ENCODE peak calls at places on chromosomes 11 and 22, in six cellular contexts. Q is sigmoid colon, F is SK-N-SH, O is uterus, M is HCT116, E is GM23248. R is an unnamed sample. For H3K4me1, the result is how much of the 10 kb centered on the place peaks cover.

GRCh38 chr11:104895619-104896018 is 2.6 kb downstream of the CASP12 start:
- DNase-seq in E (no peak), Q (no peak), M (no peak), F (no peak), O (no peak), R (no peak)

GRCh38 chr11:14041040-14041439 is 78.5 kb downstream of the SPON1 start:
- DNase-seq in E (no peak), O (no peak), M (peak), Q (no peak), F (no peak), R (no peak)

GRCh38 chr11:121634889-121635288 is 182.1 kb upstream of the SORL1-AS1 start:
- DNase-seq in F (no peak), O (no peak), E (peak), Q (no peak), M (no peak), R (no peak)

GRCh38 chr11:25876456-25876965 is 455.4 kb upstream of the ANO3 start:
- DNase-seq in F (no peak), O (no peak), Q (no peak), E (no peak), M (no peak), R (no peak)

GRCh38 chr11:75878968-75879367 is 64.0 kb downstream of the UVRAG start:
- DNase-seq in O (no peak), Q (no peak), M (no peak), E (no peak), F (no peak), R (no peak)

GRCh38 chr11:28621648-28622215 is 513.5 kb downstream of the METTL15 start:
- DNase-seq in E (peak), Q (no peak), M (no peak), F (no peak), O (peak), R (no peak)

GRCh38 chr11:40722179-40722795 is 737.2 kb downstream of the LRRC4C start:
- DNase-seq in E (no peak), M (no peak), F (peak), Q (peak), O (no peak), R (peak)

GRCh38 chr22:46641829-46642266 is 21.7 kb downstream of the GRAMD4 start:
- DNase-seq in O (no peak), E (peak), M (no peak), Q (peak), F (no peak), R (no peak)

GRCh38 chr22:42069801-42070516 is 653 bp downstream of the NAGA start:
- DNase-seq in M (no peak), F (no peak), O (no peak), Q (no peak), E (no peak), R (no peak)

GRCh38 chr11:45857834-45858492 is 10.7 kb downstream of the CRY2 start:
- DNase-seq in O (peak), Q (peak), E (peak), F (peak), M (no peak), R (no peak)

GRCh38 chr11:22634897-22635629 is 9.4 kb upstream of the FANCF start:
- DNase-seq in Q (no peak), E (peak), M (no peak), O (no peak), F (no peak), R (peak)

GRCh38 chr11:134384406-134384805 is 27.6 kb downstream of the B3GAT1 start:
- DNase-seq in E (no peak), O (no peak), Q (no peak), M (no peak), F (no peak), R (no peak)

GRCh38 chr11:134382830-134383229 is 29.2 kb downstream of the B3GAT1 start:
- DNase-seq in E (no peak), O (no peak), Q (no peak), F (no peak), M (no peak), R (no peak)

GRCh38 chr11:134385171-134385570 is 26.9 kb downstream of the B3GAT1 start:
- DNase-seq in O (no peak), M (no peak), E (no peak), Q (no peak), F (no peak), R (no peak)

GRCh38 chr11:134382257-134382656 is 29.8 kb downstream of the B3GAT1 start:
- DNase-seq in E (no peak), M (no peak), O (no peak), F (no peak), Q (no peak), R (no peak)

DNA sequence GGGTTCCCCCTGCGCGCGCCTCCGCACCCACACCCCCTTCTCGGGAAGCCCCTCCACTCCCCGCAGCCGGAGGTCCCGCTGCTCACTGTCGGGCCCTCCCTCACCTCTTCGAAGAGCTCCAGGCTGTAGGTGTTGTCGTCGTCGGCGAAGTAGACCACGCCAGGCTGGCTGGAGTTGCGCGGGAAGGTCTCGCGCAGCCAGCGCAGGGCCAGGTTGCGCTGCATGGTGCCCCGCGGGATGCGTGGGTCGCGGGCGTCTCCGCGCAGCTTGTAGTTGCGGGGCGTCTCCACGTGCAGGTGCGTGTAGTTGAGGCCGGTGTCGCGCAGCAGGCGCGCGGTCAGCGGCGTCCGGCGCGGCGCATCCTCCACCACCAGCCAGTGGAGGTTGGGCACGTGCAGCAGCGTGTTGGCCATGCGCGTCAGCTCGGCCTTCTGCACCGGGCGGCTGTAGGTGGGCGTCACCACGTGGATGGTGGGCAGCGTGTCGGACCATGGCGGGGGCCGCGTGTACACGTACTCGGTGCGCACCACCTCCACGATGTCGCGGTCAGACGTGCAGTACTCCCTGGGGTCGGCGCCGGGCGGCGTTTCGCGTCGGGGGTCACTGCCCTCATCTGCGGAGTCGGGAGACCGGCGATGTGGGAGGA is 28.3 kb downstream of the B3GAT1 start:
- DNase-seq in Q (no peak), F (no peak), O (no peak), E (no peak), M (no peak), R (no peak)
- H3K27ac ChIP-seq in Q (no peak), F (no peak), O (no peak), E (no peak), M (no peak), R (no peak)

GRCh38 chr11:72125956-72126355 is 9.6 kb upstream of the FOLR3 start:
- DNase-seq in Q (no peak), O (no peak), F (no peak), M (no peak), E (no peak), R (no peak)

GRCh38 chr11:72123117-72123653 is 10.7 kb upstream of the ANAPC15 start:
- DNase-seq in F (no peak), Q (no peak), M (no peak), E (no peak), O (no peak), R (no peak)

GRCh38 chr11:72129381-72129780 is 6.1 kb upstream of the FOLR3 start:
- DNase-seq in M (no peak), E (no peak), O (no peak), F (no peak), Q (no peak), R (no peak)

GRCh38 chr11:72124046-72124445 is 11.5 kb upstream of the FOLR3 start:
- DNase-seq in E (no peak), F (no peak), M (no peak), O (no peak), Q (no peak), R (no peak)

GRCh38 chr11:72127923-72128322 is 7.6 kb upstream of the FOLR3 start:
- DNase-seq in Q (no peak), E (no peak), M (no peak), F (no peak), O (no peak), R (no peak)
- H3K4me1 ChIP-seq in Q (under half), E (under half), M (under half), F (under half), O (under half), R (under half)

DNA sequence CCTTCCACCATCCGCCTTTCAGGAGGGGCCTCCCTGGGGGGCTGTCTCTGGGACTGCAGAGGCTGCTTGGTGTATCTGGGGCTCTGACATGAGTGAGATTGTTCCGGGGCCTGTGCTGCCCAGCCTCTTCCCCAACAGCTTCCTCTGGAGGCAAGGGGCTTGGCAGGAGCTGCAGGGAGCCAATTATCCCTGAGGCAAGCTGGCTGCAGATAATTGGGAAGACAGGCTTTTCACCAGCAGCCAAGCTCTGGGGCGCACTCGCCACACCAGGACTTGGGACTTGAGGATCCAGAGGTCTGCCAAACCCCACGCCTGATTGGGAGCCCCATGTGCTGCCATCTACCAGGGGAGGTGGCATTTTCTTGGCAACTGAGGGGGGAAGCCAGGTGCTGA is 15.6 kb upstream of the RTN4R start:
- DNase-seq in O (no peak), M (no peak), F (peak), E (no peak), Q (no peak), R (no peak)
- H3K27ac ChIP-seq in O (no peak), M (no peak), F (no peak), E (no peak), Q (no peak), R (no peak)

GRCh38 chr22:38706885-38707180 is 1.1 kb downstream of the GTPBP1 start:
- DNase-seq in F (no peak), O (no peak), Q (no peak), E (peak), M (no peak), R (no peak)
- H3K4me1 ChIP-seq in F (under half), O (under half), Q (under half), E (under half), M (under half), R (under half)

DNA sequence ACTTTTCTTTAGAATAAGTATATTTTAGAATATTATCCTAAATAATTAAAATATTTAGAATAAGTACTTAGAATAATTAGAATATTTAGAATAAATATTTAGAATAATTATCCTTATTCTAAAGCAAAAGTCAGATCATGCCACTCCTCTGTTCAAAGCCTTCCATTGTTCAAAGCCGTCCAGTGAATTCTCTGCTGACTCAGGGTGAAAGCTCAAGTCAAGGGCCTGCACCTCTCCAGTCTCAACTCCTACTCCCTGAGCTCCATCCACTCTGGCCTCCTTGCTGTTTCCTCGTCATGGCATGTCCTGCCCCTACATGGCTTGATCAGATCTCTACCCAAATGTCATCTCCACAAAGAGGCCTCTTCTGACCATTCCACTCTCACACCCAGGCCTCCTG is 30.0 kb downstream of the PLEKHA7 start:
- DNase-seq in F (no peak), M (no peak), E (no peak), Q (no peak), O (no peak), R (no peak)
- H3K27ac ChIP-seq in F (no peak), M (no peak), E (no peak), Q (no peak), O (no peak), R (no peak)

GRCh38 chr22:24435323-24435645 is 7.9 kb downstream of the ADORA2A start:
- DNase-seq in O (no peak), M (no peak), E (no peak), F (no peak), Q (no peak), R (no peak)
- H3K4me1 ChIP-seq in O (under half), M (under half), E (under half), F (half or more), Q (under half), R (half or more)

DNA sequence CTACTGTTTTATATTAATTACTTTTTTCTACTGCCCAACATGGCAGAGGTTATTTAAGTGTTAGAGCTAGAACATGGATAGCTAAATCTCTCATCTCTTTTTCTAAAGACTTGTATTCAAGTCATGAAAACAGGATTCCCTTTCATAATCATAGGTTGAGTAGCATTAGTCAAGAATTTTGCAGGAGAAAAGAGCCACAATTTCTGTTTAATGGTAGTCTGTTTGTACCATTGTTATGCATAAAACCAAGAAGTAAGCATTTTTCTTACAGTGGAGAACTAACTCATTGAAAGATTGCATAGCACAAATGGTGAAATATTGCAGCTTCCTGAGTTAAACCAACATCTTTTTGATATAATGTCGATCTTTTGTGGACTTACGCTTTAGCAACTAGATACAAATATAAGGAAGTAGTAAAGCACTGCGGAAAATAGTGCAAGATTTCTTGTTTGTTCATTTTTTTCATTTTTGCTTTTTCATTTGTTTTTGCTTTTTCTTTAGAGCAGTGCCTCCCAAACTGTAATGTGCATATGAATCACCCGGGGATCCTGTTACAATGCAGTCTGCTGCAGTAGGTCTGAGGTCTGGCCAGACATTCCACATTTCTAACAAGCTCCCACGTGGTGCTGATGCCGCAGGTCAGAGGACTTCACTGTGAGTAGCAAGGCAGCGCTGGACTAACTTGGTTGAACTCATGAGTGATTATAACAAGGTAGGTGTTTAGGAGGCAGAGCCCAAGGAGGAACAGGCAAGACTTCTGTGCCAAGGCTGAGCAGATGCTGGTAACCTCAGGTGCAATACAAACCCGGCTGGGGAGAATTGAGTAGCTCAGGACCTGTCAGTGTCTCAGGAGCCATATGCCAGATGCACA is 4.6 kb downstream of the ETS1 start:
- DNase-seq in O (peak), M (no peak), Q (peak), F (no peak), E (peak), R (peak)
- H3K27ac ChIP-seq in O (peak), M (no peak), Q (no peak), F (peak), E (peak), R (no peak)